ENCODE peak calls at places on chromosomes 16 and 17, in four cellular contexts. Y is IMR-90, I is GM23248, O is K562. B is an unnamed sample.
A peak's percentile ranks its signal among the peaks of the same experiment; 100 is the strongest.

GRCh38 chr17:6161456-6161855 is 91.3 kb downstream of the WSCD1 start:
- DNase-seq in I (no peak), Y (no peak), O (no peak), B (peak; percentile 93)

GRCh38 chr16:47045023-47045422 is 71.5 kb upstream of the DNAJA2 start:
- DNase-seq in Y (no peak), O (no peak), I (peak; percentile 8), B (no peak)

GRCh38 chr16:5044011-5044540 is 10.3 kb upstream of the NAGPA start:
- DNase-seq in I (no peak), Y (no peak), O (no peak), B (no peak)

GRCh38 chr17:79331492-79331891 is 256.9 kb downstream of the ENGASE start:
- DNase-seq in Y (no peak), O (no peak), I (no peak), B (peak; percentile 64)

GRCh38 chr16:75022567-75022966 is 23.7 kb downstream of the ZNRF1 start:
- DNase-seq in Y (no peak), I (peak; percentile 34), O (no peak), B (no peak)

GRCh38 chr17:78967782-78968362 is 11.9 kb downstream of the LGALS3BP start:
- DNase-seq in I (peak; percentile 24), O (no peak), Y (no peak), B (no peak)

GRCh38 chr17:14297161-14297851 is 3.6 kb upstream of the HS3ST3B1 start:
- DNase-seq in Y (no peak), O (no peak), I (peak; percentile 90), B (no peak)

GRCh38 chr16:58198022-58198683 is at the start of gene CSNK2A2:
- DNase-seq in O (peak; percentile 96), I (peak; percentile 86), Y (peak; percentile 56), B (peak; percentile 75)

GRCh38 chr16:77885596-77886295 is 97.4 kb downstream of the VAT1L start:
- DNase-seq in O (no peak), I (peak; percentile 5), Y (peak; percentile 40), B (no peak)

GRCh38 chr17:9356488-9356911 is 219.1 kb downstream of the STX8 start:
- DNase-seq in Y (no peak), O (no peak), I (no peak), B (no peak)

GRCh38 chr16:8720080-8720966 is 45.9 kb downstream of the ABAT start:
- DNase-seq in I (no peak), O (no peak), Y (no peak), B (no peak)

GRCh38 chr17:1473841-1474240 is 17.8 kb upstream of the CRK start:
- DNase-seq in Y (no peak), O (no peak), I (no peak), B (no peak)

GRCh38 chr16:66278111-66278531 is 88.4 kb upstream of the CDH5 start:
- DNase-seq in Y (no peak), I (no peak), O (no peak), B (no peak)

GRCh38 chr17:59221159-59221847 is 992 bp downstream of the GDPD1 start:
- DNase-seq in O (peak; percentile 42), Y (no peak), I (peak; percentile 15), B (peak; percentile 6)

GRCh38 chr16:15897834-15898254 is 9.4 kb upstream of the CEP20 start:
- DNase-seq in O (no peak), I (peak; percentile 73), Y (peak; percentile 79), B (peak; percentile 80)

GRCh38 chr16:3874794-3875692 is 5.5 kb downstream of the CREBBP start:
- DNase-seq in I (no peak), O (no peak), Y (no peak), B (no peak)

GRCh38 chr16:3872216-3872895 is 8.2 kb downstream of the CREBBP start:
- DNase-seq in O (no peak), I (peak; percentile 52), Y (no peak), B (no peak)

GRCh38 chr16:3874242-3874641 is 6.3 kb downstream of the CREBBP start:
- DNase-seq in O (no peak), Y (no peak), I (no peak), B (no peak)

GRCh38 chr16:3876160-3876559 is 4.4 kb downstream of the CREBBP start:
- DNase-seq in O (no peak), I (no peak), Y (no peak), B (no peak)

DNA sequence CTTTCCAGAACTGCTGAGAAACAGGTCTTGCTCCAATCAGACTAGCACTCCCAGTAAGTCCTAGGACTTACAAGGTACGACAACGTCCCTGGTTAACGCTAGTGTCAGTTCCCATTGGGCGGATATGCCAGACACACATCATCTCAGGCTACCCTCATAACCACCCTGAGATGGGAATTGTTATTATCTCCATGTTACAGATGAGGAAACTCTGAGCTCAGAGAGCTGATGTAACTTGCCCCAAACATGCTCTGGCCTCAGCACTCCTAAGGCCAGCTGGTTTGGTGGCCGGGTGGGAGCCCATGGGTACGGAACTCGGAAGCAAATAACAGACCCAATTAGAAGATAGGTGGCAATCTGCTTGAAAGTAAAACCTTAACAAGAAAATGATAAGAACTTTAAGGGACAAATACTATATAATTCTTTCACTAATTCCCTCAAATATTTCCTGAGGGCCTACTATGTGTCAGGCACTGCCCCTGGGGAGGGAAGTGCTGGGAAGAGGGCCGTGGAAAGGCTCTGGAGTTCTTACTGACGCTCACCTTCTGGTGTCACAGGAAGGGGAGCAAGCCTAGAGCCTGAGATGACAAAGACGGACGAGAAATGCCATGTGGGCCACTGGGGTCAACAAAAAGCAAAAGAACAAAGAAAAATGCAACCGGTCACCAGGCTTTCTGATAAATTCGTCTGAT is 6.9 kb downstream of the CREBBP start:
- DNase-seq in O (no peak), I (no peak), Y (peak; percentile 28), B (no peak)
- H4K20me1 ChIP-seq in O (peaks cover 59% of the 10 kb centered on the region), I (peaks cover 82% of the 10 kb centered on the region), Y (peaks cover 100% of the 10 kb centered on the region), B (peaks cover 97% of the 10 kb centered on the region)

DNA sequence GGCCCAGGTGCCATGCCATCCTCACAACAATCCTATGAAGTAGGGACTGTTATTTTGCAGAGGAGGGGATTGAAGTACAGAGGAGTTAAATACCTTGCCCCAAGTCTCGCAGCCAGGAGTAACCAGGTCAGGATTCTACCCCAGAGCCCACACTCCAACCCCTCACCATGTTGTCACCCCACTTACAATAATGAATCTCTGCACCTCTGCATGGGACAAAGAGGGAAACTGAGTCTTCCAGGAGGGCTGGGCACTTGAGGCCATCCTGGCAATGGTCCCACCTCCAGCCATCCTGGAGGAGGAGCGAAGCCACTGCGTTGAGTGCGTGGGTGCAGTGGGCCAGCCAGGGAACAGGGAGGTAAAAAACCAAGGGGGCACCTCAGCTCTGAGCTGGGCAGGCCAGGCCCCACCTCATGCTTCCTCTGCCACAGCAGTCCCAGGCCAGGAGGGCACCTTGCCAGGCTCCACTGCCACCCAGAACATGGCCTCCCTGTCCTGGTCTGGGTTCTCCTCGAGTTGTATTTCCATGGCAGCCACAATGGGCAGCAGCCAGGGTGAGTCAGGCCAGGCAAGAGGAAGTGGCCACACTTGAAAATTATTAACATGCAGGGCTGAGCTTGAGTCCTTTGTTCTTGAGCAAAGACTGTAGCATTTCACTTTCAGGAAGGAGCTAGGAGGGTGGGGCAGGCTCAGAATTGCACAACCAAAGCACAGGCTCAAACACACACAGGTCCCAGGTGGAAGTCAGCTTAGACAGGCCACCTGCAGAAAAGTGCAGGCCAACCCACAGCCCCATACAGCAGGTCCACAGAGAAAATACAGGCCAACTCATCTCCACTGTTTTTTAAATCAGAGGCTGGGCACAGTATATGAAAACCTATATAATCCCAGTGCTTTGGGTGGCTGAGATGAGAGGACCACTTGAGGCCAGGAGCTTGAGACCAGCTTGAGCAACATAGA is 52.1 kb downstream of the CUEDC1 start:
- DNase-seq in O (no peak), I (peak; percentile 93), Y (peak; percentile 81), B (peak; percentile 86)
- H3K4me3 ChIP-seq in O (no peak overlapping the region), I (no peak overlapping the region), Y (no peak overlapping the region), B (no peak overlapping the region)

GRCh38 chr17:62974788-62975586 is 9.0 kb downstream of the TANC2 start:
- DNase-seq in Y (no peak), I (no peak), O (no peak), B (no peak)

GRCh38 chr17:62981933-62982332 is 15.9 kb downstream of the TANC2 start:
- DNase-seq in O (no peak), Y (peak; percentile 68), I (peak; percentile 54), B (no peak)

GRCh38 chr17:62986549-62986948 is 20.5 kb downstream of the TANC2 start:
- DNase-seq in I (no peak), O (no peak), Y (no peak), B (no peak)

GRCh38 chr17:62984801-62985200 is 18.8 kb downstream of the TANC2 start:
- DNase-seq in Y (no peak), O (no peak), I (no peak), B (no peak)

DNA sequence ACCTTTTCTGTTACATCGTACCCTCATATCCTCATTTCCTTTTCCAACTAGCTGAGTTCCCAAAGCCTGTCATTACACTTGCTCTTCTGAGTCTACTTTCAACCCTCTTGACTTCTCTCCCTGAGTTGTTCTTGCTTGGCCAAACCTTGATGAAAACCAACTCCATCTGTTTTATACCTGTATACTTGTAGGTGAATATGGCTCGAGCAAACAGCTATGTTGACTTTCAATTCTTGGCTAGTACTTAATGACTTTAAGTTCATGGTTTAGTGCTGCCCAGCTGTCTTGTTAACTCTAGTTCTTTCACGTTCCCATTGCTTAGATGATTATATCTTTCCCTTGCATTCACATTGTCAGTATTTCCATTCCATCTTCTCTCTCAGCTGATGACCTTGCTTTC is 14.8 kb downstream of the TANC2 start:
- DNase-seq in Y (no peak), O (no peak), I (no peak), B (no peak)
- H4K20me1 ChIP-seq in Y (peaks cover 61% of the 10 kb centered on the region), O (no peaks in the 10 kb centered on the region), I (peaks cover 43% of the 10 kb centered on the region), B (no peaks in the 10 kb centered on the region)

DNA sequence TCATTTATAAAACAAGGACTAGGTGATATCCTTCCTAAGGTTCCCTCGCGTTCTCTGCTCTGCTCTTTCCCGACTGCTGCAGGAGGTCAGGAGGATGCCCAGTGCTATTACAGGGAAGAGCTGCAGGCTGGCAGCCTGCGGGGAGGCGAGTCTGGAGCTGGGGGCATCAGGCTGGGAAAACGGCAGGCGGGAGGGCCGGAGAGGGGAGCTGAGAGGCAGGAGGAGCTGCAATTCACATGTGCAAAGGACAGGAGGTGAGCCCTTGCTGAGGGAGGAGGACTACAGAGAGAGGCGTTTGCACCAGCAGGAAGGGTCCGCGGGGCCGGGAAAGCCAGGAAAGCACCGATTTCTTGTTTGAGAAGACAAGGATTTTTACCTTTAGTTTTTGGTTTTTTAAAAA is 8.1 kb downstream of the ADAD2 start:
- DNase-seq in Y (no peak), I (no peak), O (no peak), B (no peak)
- H3K4me3 ChIP-seq in Y (no peak overlapping the region), I (no peak overlapping the region), O (no peak overlapping the region), B (no peak overlapping the region)

GRCh38 chr16:69647020-69647419 is 79.3 kb downstream of the NQO1 start:
- DNase-seq in O (no peak), I (no peak), Y (no peak), B (no peak)
- H4K20me1 ChIP-seq in O (no peaks in the 10 kb centered on the region), I (no peaks in the 10 kb centered on the region), Y (peaks cover 15% of the 10 kb centered on the region), B (no peaks in the 10 kb centered on the region)

DNA sequence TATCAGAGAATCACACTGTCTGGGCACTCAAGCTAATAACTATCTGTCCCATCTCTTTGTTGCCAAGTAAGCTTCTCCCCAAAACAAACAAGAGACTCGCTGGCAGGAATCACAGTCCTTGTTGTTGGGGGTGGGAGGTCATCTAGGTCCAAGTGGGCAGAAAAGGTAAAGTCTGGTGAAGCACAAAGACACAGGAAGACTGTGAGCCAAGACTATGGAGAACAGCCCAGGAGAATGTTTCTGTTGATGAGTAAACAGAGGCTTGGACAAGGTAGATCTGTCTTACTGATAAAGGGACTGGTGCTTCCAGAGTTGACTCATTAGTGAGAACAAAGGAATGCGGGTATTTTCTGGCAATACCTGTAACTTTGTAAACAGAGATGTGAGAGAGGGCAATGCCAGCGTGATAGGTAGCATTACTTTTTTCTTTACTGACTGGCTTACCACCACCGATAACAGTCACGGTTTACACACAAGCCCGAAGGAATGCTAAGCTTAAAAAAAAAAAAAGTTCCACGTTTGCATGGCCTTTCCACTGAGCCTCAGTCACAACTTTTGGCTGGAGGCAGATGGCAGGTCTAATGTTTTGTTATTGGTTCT is 11.5 kb upstream of the MMD start:
- DNase-seq in Y (peak; percentile 60), O (no peak), I (peak; percentile 42), B (no peak)
- H3K4me3 ChIP-seq in Y (no peak overlapping the region), O (no peak overlapping the region), I (no peak overlapping the region), B (no peak overlapping the region)